ENCODE peak calls at places on chromosomes 2 and 18, in six cellular contexts. X, F, R, B, G and D are unnamed samples.

GRCh38 chr2:13652531-13653313 is 936.0 kb downstream of the TRIB2 start:
- DNase-seq in X (no peak), F (no peak), R (peak), B (peak), G (no peak), D (no peak)

GRCh38 chr2:239035997-239036731 is 188.3 kb downstream of the TWIST2 start:
- DNase-seq in X (no peak), F (peak), R (no peak), B (no peak), G (no peak), D (no peak)

GRCh38 chr2:217827430-217828201 is 175.2 kb downstream of the TNS1 start:
- DNase-seq in X (peak), F (no peak), R (no peak), B (no peak), G (peak), D (no peak)

GRCh38 chr2:162212366-162212765 is 30.9 kb downstream of the FAP start:
- DNase-seq in X (no peak), F (no peak), R (no peak), B (no peak), G (no peak), D (no peak)

GRCh38 chr18:50410894-50411293 is 36.0 kb downstream of the SKA1 start:
- DNase-seq in X (no peak), F (no peak), R (no peak), B (peak), G (no peak), D (no peak)

GRCh38 chr2:231393149-231394131 is 2.1 kb upstream of the B3GNT7 start:
- DNase-seq in X (no peak), F (no peak), R (no peak), B (no peak), G (no peak), D (no peak)

GRCh38 chr2:8472545-8473361 is 209.1 kb upstream of the ID2 start:
- DNase-seq in X (no peak), F (no peak), R (no peak), B (no peak), G (no peak), D (no peak)

GRCh38 chr2:17912266-17912691 is 33.8 kb downstream of the KCNS3 start:
- DNase-seq in X (no peak), F (no peak), R (no peak), B (no peak), G (no peak), D (no peak)

GRCh38 chr2:230866704-230867561 is 2.2 kb downstream of the ITM2C start:
- DNase-seq in X (no peak), F (peak), R (no peak), B (no peak), G (no peak), D (no peak)

GRCh38 chr2:18137096-18137495 is 258.6 kb downstream of the KCNS3 start:
- DNase-seq in X (no peak), F (no peak), R (no peak), B (no peak), G (no peak), D (no peak)

GRCh38 chr2:11873766-11874165 is 127.3 kb downstream of the LPIN1 start:
- DNase-seq in X (no peak), F (no peak), R (no peak), B (no peak), G (no peak), D (peak)

GRCh38 chr2:159109552-159109951 is 141.1 kb downstream of the TANC1 start:
- DNase-seq in X (no peak), F (no peak), R (no peak), B (no peak), G (no peak), D (no peak)

GRCh38 chr2:134836986-134837385 is 1.4 kb upstream of the ACMSD start:
- DNase-seq in X (no peak), F (no peak), R (peak), B (peak), G (no peak), D (peak)

GRCh38 chr2:69280017-69280671 is 106.9 kb downstream of the GFPT1 start:
- DNase-seq in X (no peak), F (no peak), R (no peak), B (no peak), G (no peak), D (no peak)

GRCh38 chr2:143231257-143231650 is 102.0 kb downstream of the ARHGAP15 start:
- DNase-seq in X (no peak), F (no peak), R (no peak), B (no peak), G (no peak), D (no peak)

GRCh38 chr2:75932996-75933395 is 222.3 kb upstream of the GCFC2 start:
- DNase-seq in X (no peak), F (no peak), R (no peak), B (no peak), G (no peak), D (no peak)

GRCh38 chr2:232341061-232341738 is 37.4 kb upstream of the ALPP start:
- DNase-seq in X (no peak), F (no peak), R (no peak), B (no peak), G (peak), D (no peak)

GRCh38 chr18:54390838-54391237 is 33.1 kb downstream of the C18orf54 start:
- DNase-seq in X (no peak), F (no peak), R (no peak), B (no peak), G (no peak), D (no peak)

GRCh38 chr18:54386043-54386442 is 28.3 kb downstream of the C18orf54 start:
- DNase-seq in X (no peak), F (no peak), R (no peak), B (no peak), G (no peak), D (no peak)

GRCh38 chr18:54387631-54388030 is 29.9 kb downstream of the C18orf54 start:
- DNase-seq in X (no peak), F (no peak), R (no peak), B (no peak), G (no peak), D (peak)

GRCh38 chr18:54388203-54389142 is 30.8 kb downstream of the C18orf54 start:
- DNase-seq in X (no peak), F (no peak), R (peak), B (peak), G (no peak), D (peak)

DNA sequence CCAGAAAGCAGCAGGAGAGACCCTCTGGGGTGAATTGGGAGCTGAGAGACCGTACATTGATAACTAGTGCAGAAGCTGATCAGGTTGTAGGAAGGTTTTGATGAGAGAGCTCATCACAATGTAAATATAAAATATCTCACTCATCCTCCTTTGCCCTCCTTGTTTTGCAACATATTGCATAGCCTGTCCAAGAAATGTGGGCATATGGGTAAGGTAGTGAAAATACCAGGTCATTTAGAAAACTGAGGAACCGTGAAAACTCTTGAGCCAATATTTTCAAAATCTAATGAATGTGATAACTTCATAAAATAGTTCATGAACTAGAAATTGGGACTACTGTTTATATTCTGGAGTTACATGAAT is 31.4 kb downstream of the C18orf54 start:
- DNase-seq in X (no peak), F (no peak), R (no peak), B (no peak), G (no peak), D (no peak)
- H3K4me3 ChIP-seq in X (no peak), F (no peak), R (no peak), B (no peak), G (no peak), D (no peak)

DNA sequence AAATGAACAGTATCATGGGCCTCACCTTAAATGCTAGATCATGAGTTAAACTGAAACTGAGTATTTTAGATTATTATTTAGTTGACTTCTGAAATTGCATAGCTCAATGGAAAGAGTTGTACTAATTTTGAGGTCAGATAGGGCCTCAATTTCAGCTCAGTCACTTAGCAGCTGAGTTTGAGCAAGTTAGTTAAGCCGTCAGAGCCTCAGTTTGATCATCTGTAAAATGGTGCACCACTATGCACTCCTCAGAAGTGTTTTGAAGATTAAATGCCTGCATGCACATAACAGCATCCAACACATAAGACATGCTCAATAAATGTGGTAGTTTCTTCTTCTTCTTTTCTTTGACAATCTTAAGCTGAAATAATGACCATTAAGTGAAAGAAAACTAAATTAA is 38.2 kb upstream of the ASNSD1 start:
- DNase-seq in X (no peak), F (no peak), R (no peak), B (no peak), G (no peak), D (no peak)
- TF ChIP-seq CTCF in X (no peak), F (no peak), R (no peak), B (no peak), G (no peak), D (no peak)

DNA sequence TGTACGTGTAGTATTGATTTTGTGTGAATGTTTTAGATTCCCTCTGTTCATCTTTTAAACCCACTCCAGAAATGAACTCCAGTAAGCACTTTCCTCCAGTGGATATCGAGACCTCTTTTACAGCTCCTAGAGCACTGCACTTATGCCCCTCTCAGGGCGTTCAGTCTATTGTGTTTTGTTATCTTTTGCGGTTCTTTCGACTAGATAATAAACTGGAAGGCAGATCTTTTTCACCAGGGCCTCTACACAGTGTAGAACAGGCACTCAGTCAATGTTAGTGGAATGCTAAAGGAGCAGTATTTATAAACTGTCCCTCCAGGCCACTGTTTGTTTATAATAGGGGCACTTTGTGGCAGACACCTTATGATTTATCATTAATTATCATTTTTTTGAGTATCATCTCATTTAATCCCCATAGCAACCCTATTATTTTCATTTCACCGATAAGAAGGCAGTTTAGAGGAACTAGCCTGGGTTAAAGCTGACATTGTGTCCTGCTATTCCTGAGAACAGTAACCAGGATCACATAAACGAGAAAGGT is 742 bp upstream of the SOS1 start:
- DNase-seq in X (no peak), F (no peak), R (no peak), B (no peak), G (no peak), D (no peak)
- H3K4me3 ChIP-seq in X (peak), F (peak), R (peak), B (peak), G (peak), D (peak)

DNA sequence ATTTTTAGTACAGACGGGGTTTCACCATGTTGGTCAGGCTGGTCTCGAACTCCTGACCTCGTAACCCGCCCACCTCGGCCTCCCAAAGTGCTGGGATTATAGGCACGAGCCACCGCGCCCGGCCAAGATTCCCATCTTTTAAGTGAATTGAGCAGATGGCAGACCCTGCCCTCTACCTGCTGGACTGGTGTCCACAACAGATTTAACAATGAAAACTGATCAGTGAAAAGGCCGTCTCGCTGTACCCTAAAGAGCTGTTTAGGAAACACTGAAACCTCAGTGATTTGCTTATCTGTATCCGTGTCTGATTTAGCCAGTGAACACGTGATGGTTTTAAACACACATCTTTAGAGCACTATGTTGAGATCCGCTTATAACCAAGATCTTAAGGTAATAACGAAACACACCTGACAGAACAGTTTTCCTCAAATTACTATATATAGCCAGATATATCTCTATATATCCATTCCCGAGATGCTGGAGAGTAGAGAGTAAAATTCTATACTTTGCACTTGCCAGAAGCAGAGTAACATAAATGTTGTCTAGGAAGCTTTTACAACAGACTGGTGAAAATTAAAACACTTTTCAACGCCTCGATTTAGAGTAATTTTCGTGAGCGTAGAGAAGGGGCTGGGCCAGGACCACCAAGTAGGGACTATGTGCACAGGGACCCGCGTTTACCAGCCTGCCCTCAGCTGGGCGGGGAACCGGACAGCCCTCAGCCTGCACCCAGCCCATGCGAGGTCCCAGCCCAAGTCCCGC is 593 bp downstream of the FAM161A start:
- DNase-seq in X (peak), F (no peak), R (no peak), B (peak), G (peak), D (no peak)
- TF ChIP-seq CTCF in X (no peak), F (no peak), R (no peak), B (no peak), G (no peak), D (no peak)

DNA sequence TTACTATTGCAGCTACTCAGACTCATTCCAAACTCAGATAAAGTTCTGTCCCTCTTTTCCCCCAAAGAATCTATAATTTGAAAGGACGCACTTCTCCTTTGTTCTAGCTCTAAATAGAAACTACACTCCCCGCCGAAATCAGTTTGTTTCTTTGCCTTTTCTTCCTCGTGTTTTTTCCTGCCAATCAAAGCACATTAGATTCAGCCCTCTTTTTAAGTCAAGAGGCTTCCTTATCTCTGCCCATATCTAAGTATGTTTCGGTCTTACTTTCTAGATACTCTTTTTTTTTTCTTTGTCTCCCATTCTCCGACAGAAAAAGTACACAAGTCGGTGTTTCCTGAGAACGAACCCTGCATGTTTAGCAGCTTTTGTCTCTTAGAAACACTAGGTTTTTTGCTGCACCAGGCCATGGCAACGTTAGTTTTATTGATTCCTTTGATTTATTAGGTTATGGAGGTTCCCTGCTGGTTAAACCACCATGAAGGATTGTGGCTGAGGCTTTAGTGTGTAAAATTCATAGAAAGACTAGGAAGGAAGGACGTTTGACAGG is 9.5 kb upstream of the CD226 start:
- DNase-seq in X (no peak), F (no peak), R (no peak), B (no peak), G (no peak), D (no peak)
- H3K4me3 ChIP-seq in X (no peak), F (no peak), R (no peak), B (no peak), G (no peak), D (no peak)

DNA sequence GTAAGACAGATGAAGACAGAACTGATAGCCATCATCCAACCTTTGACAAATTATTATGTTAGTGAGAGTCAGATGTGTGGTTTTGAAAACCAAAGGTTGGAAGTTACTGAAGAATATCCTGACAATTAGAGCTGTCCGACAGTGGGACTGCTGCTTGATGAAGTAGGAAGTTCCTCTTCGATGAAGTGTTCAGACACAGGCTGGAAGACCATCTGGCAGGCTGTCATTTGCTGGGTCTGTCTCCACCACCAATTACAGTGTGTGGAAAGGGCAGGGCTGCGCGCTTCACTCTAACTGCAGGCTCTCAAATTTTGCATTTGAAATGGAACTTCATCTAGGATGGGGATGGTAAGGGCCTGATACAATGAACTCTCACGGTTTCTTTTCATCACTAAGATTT is 313.8 kb downstream of the PIK3C3 start:
- DNase-seq in X (no peak), F (no peak), R (no peak), B (no peak), G (no peak), D (no peak)
- TF ChIP-seq CTCF in X (no peak), F (no peak), R (no peak), B (no peak), G (no peak), D (no peak)

GRCh38 chr18:10724666-10725065 is 198.8 kb downstream of the NAPG start:
- DNase-seq in X (no peak), F (no peak), R (no peak), B (no peak), G (no peak), D (no peak)

GRCh38 chr18:10727477-10727876 is 201.7 kb downstream of the NAPG start:
- DNase-seq in X (no peak), F (no peak), R (peak), B (no peak), G (no peak), D (no peak)

GRCh38 chr18:10726198-10727068 is 200.6 kb downstream of the NAPG start:
- DNase-seq in X (no peak), F (no peak), R (no peak), B (peak), G (no peak), D (no peak)
- H3K4me3 ChIP-seq in X (no peak), F (no peak), R (no peak), B (no peak), G (no peak), D (no peak)

GRCh38 chr2:72367530-72368225 is 220.0 kb upstream of the CYP26B1 start:
- DNase-seq in X (peak), F (no peak), R (peak), B (peak), G (peak), D (peak)
- TF ChIP-seq CTCF in X (no peak), F (no peak), R (no peak), B (peak), G (no peak), D (peak)

DNA sequence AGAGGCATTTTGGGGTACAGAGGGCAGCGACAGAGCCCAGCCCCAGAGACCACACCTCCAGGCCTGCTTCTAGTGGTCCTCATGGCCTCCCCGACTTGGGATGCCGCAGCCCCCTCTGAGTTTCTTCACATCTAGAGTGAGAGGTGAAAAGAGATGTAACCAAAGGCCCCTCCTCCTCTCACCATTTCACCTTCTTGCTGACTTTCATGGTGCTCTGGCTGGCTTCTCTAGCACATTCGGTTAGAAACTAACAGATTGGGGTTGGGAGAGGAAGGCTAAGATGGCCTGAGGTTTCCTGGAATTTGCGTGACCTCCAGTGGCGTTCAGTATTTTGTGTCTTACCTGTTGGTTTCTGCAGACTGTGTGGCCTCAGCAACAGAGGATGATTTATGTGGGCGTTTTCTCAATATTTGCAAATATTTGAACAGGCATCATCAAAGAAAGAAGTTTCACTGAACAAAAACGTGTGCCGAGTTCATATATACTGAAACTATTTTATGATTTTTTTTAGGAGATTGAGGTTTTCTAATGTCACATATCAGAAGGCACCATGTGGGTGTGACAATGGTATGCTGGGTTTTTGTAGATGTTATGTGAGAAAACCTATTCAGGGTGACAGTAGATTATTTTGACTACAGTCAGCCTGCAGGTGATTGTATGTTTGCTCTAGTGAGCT is 69.9 kb upstream of the BCL2L11 start:
- DNase-seq in X (no peak), F (no peak), R (no peak), B (no peak), G (no peak), D (no peak)
- H3K4me3 ChIP-seq in X (no peak), F (no peak), R (no peak), B (no peak), G (no peak), D (no peak)

GRCh38 chr2:213861638-213862037 is 549.2 kb upstream of the VWC2L start:
- DNase-seq in X (no peak), F (no peak), R (no peak), B (no peak), G (no peak), D (no peak)
- TF ChIP-seq CTCF in X (no peak), F (no peak), R (no peak), B (no peak), G (no peak), D (no peak)